ENCODE peak calls at places on chromosomes 1 and 21, in eight cellular contexts. One of them, this sample, is unnamed.

GRCh38 chr21:26112127-26112742 is 58.3 kb downstream of the APP start:
- DNase-seq in central memory CD4-positive, alpha-beta T cell: no peak
- DNase-seq in Calu3: no peak
- DNase-seq in AG09309: no peak
- DNase-seq in stimulated activated CD4-positive, alpha-beta T cell treated with anti-CD3 and anti-CD28 coated beads, Interleukin-1b, Interleukin-23, amount 100 ng/mL, for 24 hours: no peak
- DNase-seq in M059J: no peak
- DNase-seq in GM13976: no peak
- DNase-seq in D341Med: no peak
- DNase-seq in this sample: no peak

GRCh38 chr1:204408074-204408507 is 3.5 kb downstream of the PPP1R15B start:
- DNase-seq in AG09309: no peak
- DNase-seq in D341Med: peak; percentile 53
- DNase-seq in M059J: peak; percentile 83
- DNase-seq in GM13976: no peak
- DNase-seq in Calu3: peak; percentile 57
- DNase-seq in central memory CD4-positive, alpha-beta T cell: peak; percentile 39
- DNase-seq in stimulated activated CD4-positive, alpha-beta T cell treated with anti-CD3 and anti-CD28 coated beads, Interleukin-1b, Interleukin-23, amount 100 ng/mL, for 24 hours: no peak
- DNase-seq in this sample: peak; percentile 67

GRCh38 chr1:231420959-231421615 is 1.0 kb downstream of the EGLN1 start:
- DNase-seq in GM13976: peak; percentile 34
- DNase-seq in D341Med: peak; percentile 76
- DNase-seq in central memory CD4-positive, alpha-beta T cell: peak; percentile 16
- DNase-seq in stimulated activated CD4-positive, alpha-beta T cell treated with anti-CD3 and anti-CD28 coated beads, Interleukin-1b, Interleukin-23, amount 100 ng/mL, for 24 hours: peak; percentile 24
- DNase-seq in AG09309: no peak
- DNase-seq in M059J: peak; percentile 56
- DNase-seq in Calu3: peak; percentile 40
- DNase-seq in this sample: peak; percentile 28

GRCh38 chr21:46189213-46189958 is 5.1 kb upstream of the SPATC1L start:
- DNase-seq in Calu3: no peak
- DNase-seq in stimulated activated CD4-positive, alpha-beta T cell treated with anti-CD3 and anti-CD28 coated beads, Interleukin-1b, Interleukin-23, amount 100 ng/mL, for 24 hours: no peak
- DNase-seq in D341Med: peak; percentile 12
- DNase-seq in AG09309: no peak
- DNase-seq in GM13976: no peak
- DNase-seq in M059J: peak; percentile 61
- DNase-seq in central memory CD4-positive, alpha-beta T cell: no peak
- DNase-seq in this sample: no peak

GRCh38 chr1:91710261-91710660 is 175.7 kb downstream of the TGFBR3 start:
- DNase-seq in Calu3: no peak
- DNase-seq in D341Med: no peak
- DNase-seq in AG09309: no peak
- DNase-seq in stimulated activated CD4-positive, alpha-beta T cell treated with anti-CD3 and anti-CD28 coated beads, Interleukin-1b, Interleukin-23, amount 100 ng/mL, for 24 hours: no peak
- DNase-seq in central memory CD4-positive, alpha-beta T cell: no peak
- DNase-seq in M059J: no peak
- DNase-seq in GM13976: no peak
- DNase-seq in this sample: no peak

GRCh38 chr1:24635195-24635843 is 7.8 kb upstream of the SRRM1 start:
- DNase-seq in M059J: peak; percentile 74
- DNase-seq in central memory CD4-positive, alpha-beta T cell: peak; percentile 53
- DNase-seq in Calu3: no peak
- DNase-seq in stimulated activated CD4-positive, alpha-beta T cell treated with anti-CD3 and anti-CD28 coated beads, Interleukin-1b, Interleukin-23, amount 100 ng/mL, for 24 hours: no peak
- DNase-seq in AG09309: peak; percentile 55
- DNase-seq in GM13976: peak; percentile 72
- DNase-seq in D341Med: peak; percentile 45
- DNase-seq in this sample: no peak

GRCh38 chr21:42716074-42716473 is 62.7 kb downstream of the PDE9A start:
- DNase-seq in stimulated activated CD4-positive, alpha-beta T cell treated with anti-CD3 and anti-CD28 coated beads, Interleukin-1b, Interleukin-23, amount 100 ng/mL, for 24 hours: no peak
- DNase-seq in Calu3: no peak
- DNase-seq in M059J: no peak
- DNase-seq in D341Med: no peak
- DNase-seq in AG09309: no peak
- DNase-seq in GM13976: no peak
- DNase-seq in central memory CD4-positive, alpha-beta T cell: no peak
- DNase-seq in this sample: no peak

GRCh38 chr21:33540711-33541104 is 1.2 kb downstream of the GART start:
- DNase-seq in central memory CD4-positive, alpha-beta T cell: no peak
- DNase-seq in stimulated activated CD4-positive, alpha-beta T cell treated with anti-CD3 and anti-CD28 coated beads, Interleukin-1b, Interleukin-23, amount 100 ng/mL, for 24 hours: no peak
- DNase-seq in GM13976: no peak
- DNase-seq in D341Med: no peak
- DNase-seq in AG09309: no peak
- DNase-seq in Calu3: no peak
- DNase-seq in M059J: no peak
- DNase-seq in this sample: no peak

GRCh38 chr1:31400393-31400792 is 12.6 kb upstream of the SERINC2 start:
- DNase-seq in AG09309: no peak
- DNase-seq in D341Med: no peak
- DNase-seq in Calu3: no peak
- DNase-seq in central memory CD4-positive, alpha-beta T cell: no peak
- DNase-seq in stimulated activated CD4-positive, alpha-beta T cell treated with anti-CD3 and anti-CD28 coated beads, Interleukin-1b, Interleukin-23, amount 100 ng/mL, for 24 hours: no peak
- DNase-seq in GM13976: no peak
- DNase-seq in M059J: no peak
- DNase-seq in this sample: no peak

GRCh38 chr1:75632350-75632949 is 21.5 kb upstream of the SLC44A5 start:
- DNase-seq in GM13976: peak; percentile 17
- DNase-seq in central memory CD4-positive, alpha-beta T cell: no peak
- DNase-seq in stimulated activated CD4-positive, alpha-beta T cell treated with anti-CD3 and anti-CD28 coated beads, Interleukin-1b, Interleukin-23, amount 100 ng/mL, for 24 hours: no peak
- DNase-seq in AG09309: peak; percentile 8
- DNase-seq in Calu3: peak; percentile 36
- DNase-seq in M059J: peak; percentile 24
- DNase-seq in D341Med: peak; percentile 45
- DNase-seq in this sample: no peak

GRCh38 chr1:229428256-229428655 is 5.6 kb downstream of the ACTA1 start:
- DNase-seq in D341Med: no peak
- DNase-seq in AG09309: no peak
- DNase-seq in Calu3: no peak
- DNase-seq in stimulated activated CD4-positive, alpha-beta T cell treated with anti-CD3 and anti-CD28 coated beads, Interleukin-1b, Interleukin-23, amount 100 ng/mL, for 24 hours: no peak
- DNase-seq in central memory CD4-positive, alpha-beta T cell: no peak
- DNase-seq in GM13976: no peak
- DNase-seq in M059J: no peak
- DNase-seq in this sample: no peak

GRCh38 chr1:19185976-19186375 is 24.1 kb downstream of the UBR4 start:
- DNase-seq in stimulated activated CD4-positive, alpha-beta T cell treated with anti-CD3 and anti-CD28 coated beads, Interleukin-1b, Interleukin-23, amount 100 ng/mL, for 24 hours: no peak
- DNase-seq in Calu3: no peak
- DNase-seq in M059J: no peak
- DNase-seq in AG09309: no peak
- DNase-seq in D341Med: no peak
- DNase-seq in central memory CD4-positive, alpha-beta T cell: no peak
- DNase-seq in GM13976: no peak
- DNase-seq in this sample: no peak

GRCh38 chr21:14566889-14567288 is 20.8 kb upstream of the SAMSN1 start:
- DNase-seq in AG09309: no peak
- DNase-seq in stimulated activated CD4-positive, alpha-beta T cell treated with anti-CD3 and anti-CD28 coated beads, Interleukin-1b, Interleukin-23, amount 100 ng/mL, for 24 hours: no peak
- DNase-seq in Calu3: no peak
- DNase-seq in central memory CD4-positive, alpha-beta T cell: no peak
- DNase-seq in GM13976: no peak
- DNase-seq in D341Med: no peak
- DNase-seq in M059J: no peak
- DNase-seq in this sample: no peak

GRCh38 chr1:109984190-109984455 is 442 bp upstream of the AHCYL1 start:
- DNase-seq in AG09309: no peak
- DNase-seq in stimulated activated CD4-positive, alpha-beta T cell treated with anti-CD3 and anti-CD28 coated beads, Interleukin-1b, Interleukin-23, amount 100 ng/mL, for 24 hours: no peak
- DNase-seq in GM13976: no peak
- DNase-seq in central memory CD4-positive, alpha-beta T cell: no peak
- DNase-seq in Calu3: no peak
- DNase-seq in M059J: peak; percentile 64
- DNase-seq in D341Med: no peak
- DNase-seq in this sample: no peak

GRCh38 chr1:87512431-87512830 is 183.8 kb downstream of the LMO4 start:
- DNase-seq in Calu3: no peak
- DNase-seq in M059J: no peak
- DNase-seq in GM13976: no peak
- DNase-seq in central memory CD4-positive, alpha-beta T cell: no peak
- DNase-seq in stimulated activated CD4-positive, alpha-beta T cell treated with anti-CD3 and anti-CD28 coated beads, Interleukin-1b, Interleukin-23, amount 100 ng/mL, for 24 hours: no peak
- DNase-seq in AG09309: no peak
- DNase-seq in D341Med: no peak
- DNase-seq in this sample: no peak

GRCh38 chr1:170410391-170411146 is 121.4 kb upstream of the GORAB start:
- DNase-seq in stimulated activated CD4-positive, alpha-beta T cell treated with anti-CD3 and anti-CD28 coated beads, Interleukin-1b, Interleukin-23, amount 100 ng/mL, for 24 hours: no peak
- DNase-seq in central memory CD4-positive, alpha-beta T cell: no peak
- DNase-seq in GM13976: no peak
- DNase-seq in AG09309: peak; percentile 92
- DNase-seq in D341Med: no peak
- DNase-seq in M059J: peak; percentile 79
- DNase-seq in Calu3: no peak
- DNase-seq in this sample: no peak

GRCh38 chr21:26405735-26406361 is 167.2 kb downstream of the CYYR1 start:
- DNase-seq in stimulated activated CD4-positive, alpha-beta T cell treated with anti-CD3 and anti-CD28 coated beads, Interleukin-1b, Interleukin-23, amount 100 ng/mL, for 24 hours: no peak
- DNase-seq in D341Med: no peak
- DNase-seq in central memory CD4-positive, alpha-beta T cell: no peak
- DNase-seq in GM13976: no peak
- DNase-seq in M059J: peak; percentile 83
- DNase-seq in AG09309: peak; percentile 63
- DNase-seq in Calu3: peak; percentile 11
- DNase-seq in this sample: no peak

GRCh38 chr1:116375884-116376733 is 3.1 kb downstream of the ATP1A1 start:
- DNase-seq in Calu3: peak; percentile 40
- DNase-seq in GM13976: no peak
- DNase-seq in D341Med: no peak
- DNase-seq in stimulated activated CD4-positive, alpha-beta T cell treated with anti-CD3 and anti-CD28 coated beads, Interleukin-1b, Interleukin-23, amount 100 ng/mL, for 24 hours: no peak
- DNase-seq in AG09309: peak; percentile 40
- DNase-seq in M059J: peak; percentile 93
- DNase-seq in central memory CD4-positive, alpha-beta T cell: peak; percentile 28
- DNase-seq in this sample: peak; percentile 78